ENCODE peak calls at places on chromosome 13, in nine cellular contexts. E, B, D, C, N, P, O, U and T are unnamed samples.

GRCh38 chr13:112454648-112455334 is 78.6 kb downstream of the SPACA7 start:
- DNase-seq in E (no peak), B (no peak), D (no peak), C (no peak), N (no peak), P (no peak), O (no peak), U (peak; percentile 23), T (no peak)

GRCh38 chr13:101346161-101346560 is 70.1 kb downstream of the NALCN start:
- DNase-seq in E (no peak), B (no peak), D (no peak), C (no peak), N (peak; percentile 22), P (no peak), O (no peak), U (no peak), T (no peak)

GRCh38 chr13:68736961-68737360 is 1370.7 kb upstream of the ATXN8OS start:
- DNase-seq in E (no peak), B (no peak), D (no peak), C (no peak), N (no peak), P (no peak), O (no peak), U (no peak), T (no peak)

GRCh38 chr13:42039457-42039945 is 8.9 kb upstream of the DGKH start:
- DNase-seq in E (peak; percentile 5), B (no peak), D (no peak), C (peak; percentile 49), N (no peak), P (no peak), O (no peak), U (no peak), T (peak; percentile 25)

GRCh38 chr13:100230813-100231575 is 142.1 kb downstream of the PCCA start:
- DNase-seq in E (no peak), B (no peak), D (no peak), C (no peak), N (no peak), P (no peak), O (no peak), U (no peak), T (no peak)

GRCh38 chr13:29402168-29402621 is 193.3 kb downstream of the SLC7A1 start:
- DNase-seq in E (no peak), B (no peak), D (peak; percentile 17), C (no peak), N (peak; percentile 44), P (no peak), O (no peak), U (no peak), T (no peak)

GRCh38 chr13:57680609-57681008 is 49.1 kb downstream of the PCDH17 start:
- DNase-seq in E (no peak), B (no peak), D (no peak), C (no peak), N (no peak), P (no peak), O (no peak), U (no peak), T (no peak)

GRCh38 chr13:30872685-30873443 is 33.2 kb upstream of the MEDAG start:
- DNase-seq in E (no peak), B (peak; percentile 88), D (peak; percentile 35), C (no peak), N (peak; percentile 94), P (no peak), O (no peak), U (peak; percentile 81), T (no peak)

GRCh38 chr13:76316998-76317527 is 569.1 kb downstream of the KCTD12 start:
- DNase-seq in E (no peak), B (no peak), D (no peak), C (no peak), N (peak; percentile 15), P (no peak), O (no peak), U (no peak), T (no peak)

GRCh38 chr13:87331178-87331577 is 340.0 kb upstream of the SLITRK5 start:
- DNase-seq in E (no peak), B (no peak), D (peak; percentile 91), C (no peak), N (no peak), P (no peak), O (no peak), U (no peak), T (peak; percentile 62)

GRCh38 chr13:52899206-52899605 is 50.8 kb upstream of the PCDH8 start:
- DNase-seq in E (no peak), B (no peak), D (no peak), C (no peak), N (no peak), P (no peak), O (no peak), U (no peak), T (no peak)

GRCh38 chr13:84126671-84127171 is 244.4 kb upstream of the SLITRK1 start:
- DNase-seq in E (no peak), B (no peak), D (no peak), C (no peak), N (no peak), P (no peak), O (peak; percentile 28), U (no peak), T (no peak)

GRCh38 chr13:26020536-26021290 is 31.1 kb downstream of the SHISA2 start:
- DNase-seq in E (no peak), B (no peak), D (no peak), C (no peak), N (no peak), P (no peak), O (peak; percentile 61), U (no peak), T (no peak)

GRCh38 chr13:80972857-80973478 is 632.0 kb upstream of the SPRY2 start:
- DNase-seq in E (no peak), B (no peak), D (no peak), C (no peak), N (no peak), P (no peak), O (no peak), U (no peak), T (no peak)

GRCh38 chr13:28494537-28494860 is 429 bp downstream of the FLT1 start:
- DNase-seq in E (no peak), B (no peak), D (peak; percentile 19), C (no peak), N (no peak), P (no peak), O (no peak), U (no peak), T (no peak)

GRCh38 chr13:74464656-74465055 is 330.5 kb upstream of the KLF12 start:
- DNase-seq in E (no peak), B (no peak), D (no peak), C (no peak), N (no peak), P (no peak), O (no peak), U (no peak), T (no peak)

GRCh38 chr13:39048806-39049205 is 10.6 kb downstream of the NHLRC3 start:
- DNase-seq in E (no peak), B (no peak), D (no peak), C (no peak), N (no peak), P (no peak), O (no peak), U (no peak), T (no peak)

GRCh38 chr13:39052944-39053343 is 14.7 kb downstream of the NHLRC3 start:
- DNase-seq in E (no peak), B (no peak), D (no peak), C (no peak), N (no peak), P (no peak), O (no peak), U (no peak), T (no peak)

GRCh38 chr13:39054112-39054511 is 15.9 kb downstream of the NHLRC3 start:
- DNase-seq in E (no peak), B (no peak), D (no peak), C (no peak), N (no peak), P (no peak), O (no peak), U (no peak), T (no peak)

GRCh38 chr13:39049274-39049673 is 11.0 kb downstream of the NHLRC3 start:
- DNase-seq in E (no peak), B (no peak), D (no peak), C (no peak), N (no peak), P (no peak), O (no peak), U (no peak), T (no peak)

GRCh38 chr13:39051157-39051556 is 12.9 kb downstream of the NHLRC3 start:
- DNase-seq in E (no peak), B (peak; percentile 46), D (peak; percentile 22), C (peak; percentile 42), N (peak; percentile 50), P (no peak), O (no peak), U (no peak), T (peak; percentile 12)
- TF ChIP-seq CTCF in E (peak; percentile 19), B (no peak), D (peak; percentile 46), C (peak; percentile 45), N (peak; percentile 55), P (peak; percentile 50), O (no peak), U (peak; percentile 58), T (peak; percentile 53)

GRCh38 chr13:21895769-21896168 is 224.9 kb downstream of the FGF9 start:
- DNase-seq in E (no peak), B (no peak), D (no peak), C (no peak), N (no peak), P (no peak), O (no peak), U (no peak), T (no peak)
- H3K27ac ChIP-seq in E (no peak overlapping the region), B (no peak overlapping the region), D (no peak overlapping the region), C (no peak overlapping the region), N (no peak overlapping the region), P (no peak overlapping the region), O (no peak overlapping the region), U (no peak overlapping the region), T (no peak overlapping the region)

DNA sequence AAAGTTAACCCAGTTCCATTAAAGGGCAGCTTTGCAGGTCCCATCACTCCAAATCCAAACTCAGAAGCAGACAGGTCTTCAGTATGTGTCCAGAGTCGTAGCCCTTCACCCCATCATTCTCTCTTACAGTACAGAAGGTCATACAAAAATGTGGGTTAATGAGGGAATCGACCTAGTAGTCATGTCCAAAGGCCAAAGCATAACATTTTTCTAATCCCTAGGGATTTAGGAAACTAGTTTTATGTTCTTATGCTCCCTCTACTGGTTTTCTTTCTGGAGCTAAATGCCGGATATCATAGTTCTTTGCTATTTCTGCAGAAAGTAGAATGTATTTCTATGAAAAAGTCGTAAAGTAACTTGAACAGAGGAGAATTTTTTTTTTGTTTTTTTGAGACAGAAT is 72.2 kb downstream of the DHRS12 start:
- DNase-seq in E (no peak), B (no peak), D (no peak), C (peak; percentile 16), N (peak; percentile 54), P (no peak), O (no peak), U (no peak), T (no peak)
- TF ChIP-seq CTCF in E (no peak), B (no peak), D (peak; percentile 27), C (peak; percentile 38), N (peak; percentile 53), P (no peak), O (peak; percentile 13), U (no peak), T (no peak)

GRCh38 chr13:43094901-43095300 is 71.5 kb downstream of the DNAJC15 start:
- DNase-seq in E (no peak), B (no peak), D (no peak), C (no peak), N (no peak), P (no peak), O (no peak), U (no peak), T (no peak)

GRCh38 chr13:43100667-43101066 is 77.3 kb downstream of the DNAJC15 start:
- DNase-seq in E (no peak), B (no peak), D (no peak), C (no peak), N (no peak), P (no peak), O (no peak), U (no peak), T (no peak)

GRCh38 chr13:43095771-43096719 is 72.7 kb downstream of the DNAJC15 start:
- DNase-seq in E (no peak), B (no peak), D (no peak), C (no peak), N (no peak), P (no peak), O (no peak), U (no peak), T (no peak)
- H3K27ac ChIP-seq in E (no peak overlapping the region), B (no peak overlapping the region), D (no peak overlapping the region), C (no peak overlapping the region), N (no peak overlapping the region), P (no peak overlapping the region), O (no peak overlapping the region), U (no peak overlapping the region), T (no peak overlapping the region)